ENCODE peak calls at places on chromosomes 13 and 19, in ten cellular contexts. O is aorta; N is activated CD8-positive, alpha-beta memory T cell treated with anti-CD3 and anti-CD28 coated beads, Interleukin-2, amount 10 ng/mL, durations not matched to agents 7 days and 5 days; W is omental fat pad; C is activated B cell treated with CpG ODN at 0.5 μM for 24 hours; A is activated naive CD8-positive, alpha-beta T cell treated with anti-CD3 and anti-CD28 coated beads, Interleukin-2, amount 10 ng/mL, durations not matched to agents 7 days and 5 days; V is T-cell; K is DND-41; L is CD4-positive, alpha-beta T cell; U is lower lobe of right lung. G is an unnamed sample.

GRCh38 chr13:85241045-85241444 is 558.2 kb downstream of the SLITRK6 start:
- ATAC-seq in O (no peak), N (no peak), W (peak), C (no peak), A (no peak), V (no peak), K (no peak), L (no peak), U (peak), G (no peak)

GRCh38 chr13:56988543-56988942 is 152.2 kb upstream of the PRR20A start:
- ATAC-seq in O (no peak), N (no peak), W (no peak), C (no peak), A (no peak), V (no peak), K (no peak), L (no peak), U (no peak), G (no peak)

GRCh38 chr19:46030861-46031550 is 8.2 kb upstream of the PGLYRP1 start:
- ATAC-seq in O (no peak), N (no peak), W (no peak), C (no peak), A (no peak), V (no peak), K (no peak), L (no peak), U (no peak), G (no peak)

GRCh38 chr13:49560270-49561063 is 24.9 kb downstream of the RCBTB1 start:
- ATAC-seq in O (no peak), N (no peak), W (peak), C (no peak), A (no peak), V (peak), K (no peak), L (peak), U (peak), G (no peak)

GRCh38 chr19:18776288-18776594 is 14.9 kb downstream of the COMP start:
- ATAC-seq in O (no peak), N (no peak), W (no peak), C (no peak), A (no peak), V (no peak), K (no peak), L (no peak), U (no peak), G (no peak)

GRCh38 chr19:49684251-49684982 is 5.0 kb upstream of the ADM5 start:
- ATAC-seq in O (no peak), N (no peak), W (no peak), C (no peak), A (no peak), V (no peak), K (peak), L (no peak), U (no peak), G (peak)

GRCh38 chr13:102757006-102757405 is 16.6 kb downstream of the TEX30 start:
- ATAC-seq in O (no peak), N (no peak), W (no peak), C (no peak), A (no peak), V (no peak), K (no peak), L (no peak), U (no peak), G (no peak)

GRCh38 chr19:41998246-41999020 is 4.4 kb upstream of the ATP1A3 start:
- ATAC-seq in O (no peak), N (no peak), W (peak), C (no peak), A (no peak), V (no peak), K (no peak), L (no peak), U (peak), G (peak)

GRCh38 chr13:50690020-50690419 is 153.5 kb downstream of the DLEU7 start:
- ATAC-seq in O (no peak), N (no peak), W (no peak), C (no peak), A (no peak), V (no peak), K (no peak), L (no peak), U (no peak), G (no peak)

GRCh38 chr19:58372311-58373133 is 8.3 kb downstream of the ZNF837 start:
- ATAC-seq in O (no peak), N (no peak), W (no peak), C (no peak), A (no peak), V (no peak), K (no peak), L (no peak), U (peak), G (no peak)

GRCh38 chr19:29939628-29940027 is 2.4 kb upstream of the URI1 start:
- ATAC-seq in O (no peak), N (no peak), W (no peak), C (no peak), A (no peak), V (no peak), K (no peak), L (no peak), U (no peak), G (no peak)

GRCh38 chr13:31514932-31515331 is 224.4 kb upstream of the RXFP2 start:
- ATAC-seq in O (no peak), N (no peak), W (no peak), C (no peak), A (no peak), V (no peak), K (no peak), L (no peak), U (no peak), G (no peak)

GRCh38 chr13:110921695-110922094 is 6.8 kb upstream of the ANKRD10 start:
- ATAC-seq in O (no peak), N (no peak), W (no peak), C (no peak), A (no peak), V (no peak), K (no peak), L (no peak), U (no peak), G (no peak)

GRCh38 chr13:97945792-97946419 is 7.6 kb upstream of the IPO5 start:
- ATAC-seq in O (no peak), N (no peak), W (no peak), C (peak), A (no peak), V (no peak), K (no peak), L (no peak), U (no peak), G (no peak)

GRCh38 chr13:28329395-28330158 is 165.4 kb downstream of the FLT1 start:
- ATAC-seq in O (peak), N (no peak), W (peak), C (no peak), A (no peak), V (no peak), K (no peak), L (no peak), U (peak), G (peak)

G was measured in esophagus mucosa.